ENCODE peak calls at places on chromosomes 12 and 14, in seven cellular contexts. X, N, K, W, Z, S and D are unnamed samples. For H3K9me3, the result is how much of the 10 kb centered on the place peaks cover.

GRCh38 chr12:56565510-56566101 is 44.0 kb downstream of the RBMS2 start:
- DNase-seq in Z (peak), X (peak), N (peak), W (peak), K (peak), S (no peak), D (no peak)

GRCh38 chr12:7929069-7929792 is 6.8 kb downstream of the SLC2A3 start:
- DNase-seq in W (no peak), Z (no peak), K (no peak), X (no peak), S (no peak), N (no peak), D (no peak)

GRCh38 chr12:47768323-47768811 is 4.7 kb upstream of the SLC48A1 start:
- DNase-seq in N (no peak), Z (no peak), K (no peak), W (no peak), S (no peak), X (peak), D (no peak)

GRCh38 chr12:69648476-69648875 is 37.8 kb upstream of the LRRC10 start:
- DNase-seq in N (no peak), S (no peak), W (no peak), X (no peak), Z (no peak), K (no peak), D (no peak)

GRCh38 chr12:119843100-119843499 is 34.0 kb downstream of the CIT start:
- DNase-seq in Z (no peak), W (no peak), N (no peak), K (peak), X (no peak), S (no peak), D (no peak)

GRCh38 chr12:52615208-52615868 is 3.0 kb downstream of the KRT73 start:
- DNase-seq in W (no peak), S (peak), N (no peak), K (no peak), X (no peak), Z (no peak), D (no peak)

GRCh38 chr12:121780429-121780828 is 13.1 kb downstream of the RHOF start:
- DNase-seq in S (no peak), X (no peak), K (no peak), Z (no peak), W (no peak), N (no peak), D (no peak)

GRCh38 chr12:96064266-96064665 is 28.9 kb upstream of the LTA4H start:
- DNase-seq in W (no peak), K (no peak), N (no peak), Z (no peak), X (no peak), S (no peak), D (no peak)

GRCh38 chr12:95532851-95533250 is 18.4 kb downstream of the USP44 start:
- DNase-seq in W (no peak), K (no peak), X (no peak), S (no peak), N (no peak), Z (no peak), D (no peak)

GRCh38 chr14:24311837-24312615 is 724 bp downstream of the LTB4R start:
- DNase-seq in Z (no peak), W (peak), N (no peak), K (no peak), X (no peak), S (no peak), D (no peak)

GRCh38 chr12:6374781-6375150 is 597 bp downstream of the SCNN1A start:
- DNase-seq in S (no peak), N (no peak), W (no peak), K (no peak), X (no peak), Z (no peak), D (no peak)

GRCh38 chr12:94248582-94248981 is 100.2 kb downstream of the PLXNC1 start:
- DNase-seq in N (no peak), X (no peak), K (no peak), Z (no peak), W (no peak), S (no peak), D (no peak)

GRCh38 chr12:70824511-70824910 is 96.0 kb downstream of the PTPRR start:
- DNase-seq in W (no peak), X (no peak), Z (no peak), S (no peak), K (no peak), N (no peak), D (no peak)

GRCh38 chr12:127297327-127297726 is 969.6 kb upstream of the TMEM132C start:
- DNase-seq in Z (no peak), W (no peak), X (no peak), N (peak), K (no peak), S (no peak), D (no peak)

GRCh38 chr12:95874452-95874851 is 15.7 kb downstream of the SNRPF start:
- DNase-seq in Z (no peak), S (no peak), W (no peak), K (no peak), X (no peak), N (peak), D (no peak)

GRCh38 chr14:23629831-23630396 is 6.2 kb upstream of the DHRS2 start:
- DNase-seq in S (no peak), K (no peak), X (no peak), N (no peak), Z (no peak), W (peak), D (no peak)

GRCh38 chr12:120110550-120111501 is 5.7 kb downstream of the RAB35 start:
- DNase-seq in W (no peak), S (peak), Z (peak), K (peak), N (peak), X (peak), D (no peak)

GRCh38 chr12:25186038-25186787 is 8.7 kb downstream of the DNAI7 start:
- DNase-seq in X (no peak), K (no peak), W (no peak), Z (no peak), N (no peak), S (no peak), D (no peak)

DNA sequence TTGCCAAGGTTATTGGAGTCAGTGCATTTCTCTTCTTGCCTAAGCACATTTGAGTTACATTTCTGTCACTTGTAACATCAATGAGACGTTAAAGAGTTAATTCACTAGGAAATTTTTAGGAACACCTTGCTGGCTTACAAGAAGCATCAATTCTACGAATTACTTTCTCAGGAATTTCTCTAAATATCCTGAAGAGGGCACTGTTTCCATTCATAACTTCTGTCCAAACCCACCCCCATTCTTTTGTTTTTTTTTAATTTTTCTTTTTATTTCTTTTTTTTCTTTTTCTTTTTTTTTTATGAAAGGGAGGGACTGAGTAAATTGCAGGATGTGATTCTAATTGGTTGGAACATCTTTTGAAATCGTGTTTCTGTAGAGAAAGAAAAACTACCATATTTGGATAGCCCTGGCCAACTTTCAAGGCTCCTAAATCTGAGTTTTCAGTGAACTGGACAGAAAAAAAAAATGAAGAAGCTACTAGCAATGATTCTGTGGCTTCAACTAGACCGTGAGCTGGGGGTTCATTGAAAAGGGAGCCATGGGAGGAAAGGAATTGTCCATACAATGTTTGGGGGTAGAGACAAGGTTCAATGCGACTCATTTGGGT is 285.3 kb downstream of the DAD1 start:
- DNase-seq in X (peak), W (no peak), S (no peak), Z (no peak), K (no peak), N (no peak), D (no peak)
- TF ChIP-seq CTCF in X (peak), W (peak), S (no peak), Z (no peak), K (peak), N (peak), D (peak)

DNA sequence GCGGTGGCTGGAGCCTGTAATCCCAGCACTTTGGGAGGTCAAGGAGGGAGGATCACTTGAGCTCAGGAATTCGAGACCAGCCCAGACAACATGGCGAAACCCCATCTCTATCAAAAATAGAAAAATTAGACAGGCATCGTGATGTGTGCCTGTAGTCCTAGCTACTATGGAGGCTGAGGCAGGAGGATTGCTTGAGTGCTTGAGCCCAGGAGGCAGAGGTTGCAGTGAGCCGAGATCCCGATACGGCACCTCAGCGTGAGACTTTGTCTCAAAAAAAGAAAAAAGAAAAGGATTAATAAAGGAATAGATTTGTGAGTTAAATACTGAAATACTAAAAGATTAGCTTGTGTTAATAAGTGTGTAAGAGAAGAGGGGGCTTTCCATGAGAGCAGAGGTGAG is 29.4 kb downstream of the RPGRIP1 start:
- DNase-seq in Z (no peak), W (no peak), S (no peak), X (no peak), N (no peak), K (no peak), D (no peak)
- H3K4me3 ChIP-seq in Z (peak), W (no peak), S (peak), X (peak), N (peak), K (peak), D (peak)

GRCh38 chr14:104436047-104436531 is 143.5 kb upstream of the C14orf180 start:
- DNase-seq in X (no peak), Z (peak), W (peak), K (peak), S (no peak), N (peak), D (peak)
- H3K9me3 ChIP-seq in X (under half), Z (under half), W (under half), K (under half), S (under half), N (under half), D (under half)

GRCh38 chr14:90368946-90369721 is 27.7 kb upstream of the CALM1 start:
- DNase-seq in N (no peak), X (no peak), Z (no peak), W (no peak), S (no peak), K (no peak), D (peak)
- TF ChIP-seq CTCF in N (peak), X (no peak), Z (no peak), W (peak), S (peak), K (no peak), D (no peak)

DNA sequence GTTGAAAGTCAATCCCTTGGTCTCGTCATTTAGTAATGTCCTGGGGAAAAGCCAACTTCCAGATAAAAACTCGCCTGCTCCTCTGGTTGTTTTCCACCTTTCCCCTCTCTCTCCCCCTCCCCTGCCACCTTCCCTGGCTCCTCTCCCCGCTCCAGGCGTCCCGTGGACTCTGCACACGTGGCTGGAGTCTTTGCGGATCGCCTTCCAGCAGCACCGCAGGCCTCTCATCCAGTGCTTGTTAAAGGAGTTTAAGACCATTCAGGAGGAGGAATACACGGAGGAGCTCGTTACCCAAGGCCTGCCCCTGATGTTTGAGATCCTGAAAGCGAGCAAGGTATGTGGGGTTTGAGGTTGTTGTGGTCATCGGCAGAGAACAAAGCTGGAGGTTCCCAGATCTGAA is 65.8 kb upstream of the PWP1 start:
- DNase-seq in X (no peak), K (no peak), Z (no peak), W (no peak), N (no peak), S (no peak), D (no peak)
- H3K4me3 ChIP-seq in X (no peak), K (no peak), Z (no peak), W (no peak), N (no peak), S (no peak), D (no peak)

DNA sequence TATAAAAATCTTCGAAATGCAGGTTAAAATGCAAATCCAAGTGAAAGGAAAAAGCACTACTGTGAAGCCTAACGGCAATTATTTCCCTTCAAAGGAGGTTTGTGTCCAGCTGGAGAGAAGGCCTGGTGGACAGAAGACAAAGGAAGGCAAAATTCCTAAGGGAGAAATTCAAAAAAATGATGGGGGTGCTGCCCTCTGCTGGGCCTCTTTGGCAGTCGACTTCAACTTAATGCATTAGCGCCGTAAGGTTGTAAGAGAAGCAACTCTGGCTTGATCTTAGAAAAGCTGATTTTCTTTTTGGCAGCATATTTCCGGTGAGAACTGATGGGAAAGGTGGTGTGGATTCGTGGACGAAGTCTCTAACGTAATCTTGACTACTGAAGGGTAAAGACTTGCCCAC is 34.3 kb upstream of the CHFR start:
- DNase-seq in N (peak), K (no peak), X (no peak), Z (no peak), S (no peak), W (no peak), D (peak)
- H3K9me3 ChIP-seq in N (half or more), K (under half), X (half or more), Z (half or more), S (half or more), W (under half), D (under half)

DNA sequence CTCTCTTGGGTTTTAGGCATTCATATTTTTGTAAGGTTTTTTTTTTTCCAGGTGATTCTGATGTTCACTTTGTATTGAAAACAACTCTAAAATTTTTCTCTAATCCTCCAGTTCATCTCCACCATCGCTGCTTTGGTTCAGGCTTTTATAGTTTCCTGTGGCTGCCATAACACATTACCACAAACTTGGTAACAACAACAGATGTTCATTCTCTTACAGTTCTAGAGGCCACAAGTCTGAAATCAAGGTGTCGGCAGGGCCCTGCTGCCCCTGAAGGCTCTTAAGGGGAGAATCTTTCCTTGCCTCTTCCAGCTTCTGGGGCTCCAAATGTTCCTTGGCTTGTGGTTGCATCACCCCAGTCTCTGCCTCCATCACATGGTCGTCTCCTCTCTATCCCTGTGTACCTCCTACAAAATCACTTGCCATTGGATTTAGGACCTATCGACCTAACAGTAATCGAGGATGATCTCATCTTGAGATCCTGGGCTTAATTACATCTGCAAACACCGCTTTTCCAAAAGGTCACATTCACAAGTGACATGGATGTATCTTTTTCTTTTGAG is 55.2 kb downstream of the PELI2 start:
- DNase-seq in Z (no peak), N (no peak), W (no peak), X (no peak), K (no peak), S (no peak), D (no peak)
- TF ChIP-seq CTCF in Z (no peak), N (no peak), W (no peak), X (no peak), K (no peak), S (no peak), D (no peak)